ENCODE peak calls at places on chromosomes 13 and 19, in seven cellular contexts. N is left lung, R is ascending aorta, A is adrenal gland, W is MM.1S, B is breast epithelium, T is fibroblast of lung. Z is an unnamed sample.

GRCh38 chr19:54436031-54436523 is 12.9 kb upstream of the LENG8 start:
- DNase-seq in N (no peak), R (no peak), A (no peak), W (no peak), B (no peak), T (no peak), Z (peak)

GRCh38 chr19:55228403-55229031 is at the start of gene TMEM86B:
- DNase-seq in N (no peak), R (no peak), A (no peak), W (no peak), B (no peak), T (no peak), Z (no peak)

GRCh38 chr13:30334663-30335386 is 27.5 kb upstream of the KATNAL1 start:
- DNase-seq in N (no peak), R (no peak), A (no peak), W (no peak), B (no peak), T (no peak), Z (no peak)

GRCh38 chr19:30123109-30123508 is 181.1 kb downstream of the URI1 start:
- DNase-seq in N (no peak), R (no peak), A (no peak), W (no peak), B (no peak), T (no peak), Z (no peak)

GRCh38 chr19:16252459-16253205 is 54.9 kb downstream of the AP1M1 start:
- DNase-seq in N (peak), R (no peak), A (peak), W (no peak), B (no peak), T (no peak), Z (peak)

GRCh38 chr13:64470751-64471150 is 2759.4 kb downstream of the PCDH9 start:
- DNase-seq in N (no peak), R (no peak), A (no peak), W (no peak), B (no peak), T (no peak), Z (no peak)

GRCh38 chr13:33453911-33454310 is 168.4 kb upstream of the STARD13 start:
- DNase-seq in N (no peak), R (no peak), A (no peak), W (no peak), B (no peak), T (no peak), Z (no peak)

GRCh38 chr13:32125221-32125621 is 93.6 kb downstream of the FRY start:
- DNase-seq in N (no peak), R (no peak), A (no peak), W (no peak), B (no peak), T (peak), Z (no peak)

GRCh38 chr19:34712606-34713261 is 21.3 kb upstream of the ZNF181 start:
- DNase-seq in N (no peak), R (no peak), A (peak), W (peak), B (no peak), T (peak), Z (peak)

GRCh38 chr19:15249560-15249874 is 17.3 kb upstream of the EPHX3 start:
- DNase-seq in N (no peak), R (no peak), A (no peak), W (no peak), B (no peak), T (no peak), Z (no peak)

GRCh38 chr13:20940083-20940482 is 37.5 kb upstream of the XPO4 start:
- DNase-seq in N (no peak), R (no peak), A (no peak), W (no peak), B (no peak), T (peak), Z (no peak)

GRCh38 chr19:8454218-8454617 is 9.4 kb downstream of the HNRNPM start:
- DNase-seq in N (no peak), R (no peak), A (no peak), W (no peak), B (no peak), T (no peak), Z (no peak)

GRCh38 chr13:57438072-57438471 is 193.5 kb upstream of the PCDH17 start:
- DNase-seq in N (no peak), R (no peak), A (no peak), W (no peak), B (no peak), T (no peak), Z (no peak)

GRCh38 chr13:107518780-107519179 is 696.6 kb downstream of the LIG4 start:
- DNase-seq in N (no peak), R (no peak), A (no peak), W (no peak), B (no peak), T (peak), Z (no peak)

GRCh38 chr13:100203696-100204367 is 114.9 kb downstream of the PCCA start:
- DNase-seq in N (no peak), R (no peak), A (no peak), W (peak), B (no peak), T (peak), Z (no peak)

GRCh38 chr13:106874308-106874707 is 306.4 kb upstream of the ARGLU1 start:
- DNase-seq in N (no peak), R (no peak), A (no peak), W (no peak), B (no peak), T (no peak), Z (no peak)

GRCh38 chr13:58619396-58620113 is 988.0 kb downstream of the PCDH17 start:
- DNase-seq in N (no peak), R (no peak), A (no peak), W (peak), B (no peak), T (no peak), Z (no peak)

GRCh38 chr19:54029930-54030490 is 33.7 kb downstream of the VSTM1 start:
- DNase-seq in N (peak), R (no peak), A (peak), W (peak), B (no peak), T (peak), Z (peak)

GRCh38 chr19:55175117-55175867 is 4.8 kb downstream of the SYT5 start:
- DNase-seq in N (no peak), R (no peak), A (no peak), W (no peak), B (no peak), T (no peak), Z (no peak)

GRCh38 chr19:40827386-40828247 is 22.6 kb downstream of the CYP2A6 start:
- DNase-seq in N (no peak), R (no peak), A (no peak), W (no peak), B (no peak), T (no peak), Z (no peak)

GRCh38 chr13:41199526-41199925 is 5.2 kb upstream of the KBTBD7 start:
- DNase-seq in N (no peak), R (no peak), A (no peak), W (no peak), B (no peak), T (no peak), Z (no peak)

GRCh38 chr13:110953833-110954532 is 39.1 kb upstream of the ANKRD10 start:
- DNase-seq in N (no peak), R (no peak), A (no peak), W (no peak), B (no peak), T (no peak), Z (no peak)

GRCh38 chr13:112839347-112840105 is 129.5 kb upstream of the MCF2L start:
- DNase-seq in N (no peak), R (no peak), A (peak), W (no peak), B (no peak), T (peak), Z (no peak)

GRCh38 chr19:2043864-2044708 is 7.0 kb downstream of the MKNK2 start:
- DNase-seq in N (no peak), R (no peak), A (no peak), W (no peak), B (no peak), T (no peak), Z (no peak)

GRCh38 chr13:60765700-60766411 is 368.8 kb downstream of the TDRD3 start:
- DNase-seq in N (peak), R (no peak), A (no peak), W (no peak), B (no peak), T (no peak), Z (no peak)

GRCh38 chr19:7885818-7886217 is 2.5 kb upstream of the LRRC8E start:
- DNase-seq in N (no peak), R (no peak), A (no peak), W (no peak), B (no peak), T (no peak), Z (no peak)

GRCh38 chr19:58558623-58559274 is 338 bp upstream of the UBE2M start:
- DNase-seq in N (peak), R (peak), A (peak), W (peak), B (peak), T (peak), Z (no peak)

GRCh38 chr19:2661615-2662014 is 40.9 kb downstream of the GNG7 start:
- DNase-seq in N (no peak), R (no peak), A (no peak), W (no peak), B (no peak), T (no peak), Z (no peak)

GRCh38 chr19:58052256-58052655 is 6.8 kb upstream of the ZNF135 start:
- DNase-seq in N (no peak), R (no peak), A (no peak), W (no peak), B (no peak), T (no peak), Z (no peak)

GRCh38 chr19:19822148-19822429 is 539 bp upstream of the ZNF506 start:
- DNase-seq in N (no peak), R (no peak), A (no peak), W (no peak), B (no peak), T (no peak), Z (no peak)

DNA sequence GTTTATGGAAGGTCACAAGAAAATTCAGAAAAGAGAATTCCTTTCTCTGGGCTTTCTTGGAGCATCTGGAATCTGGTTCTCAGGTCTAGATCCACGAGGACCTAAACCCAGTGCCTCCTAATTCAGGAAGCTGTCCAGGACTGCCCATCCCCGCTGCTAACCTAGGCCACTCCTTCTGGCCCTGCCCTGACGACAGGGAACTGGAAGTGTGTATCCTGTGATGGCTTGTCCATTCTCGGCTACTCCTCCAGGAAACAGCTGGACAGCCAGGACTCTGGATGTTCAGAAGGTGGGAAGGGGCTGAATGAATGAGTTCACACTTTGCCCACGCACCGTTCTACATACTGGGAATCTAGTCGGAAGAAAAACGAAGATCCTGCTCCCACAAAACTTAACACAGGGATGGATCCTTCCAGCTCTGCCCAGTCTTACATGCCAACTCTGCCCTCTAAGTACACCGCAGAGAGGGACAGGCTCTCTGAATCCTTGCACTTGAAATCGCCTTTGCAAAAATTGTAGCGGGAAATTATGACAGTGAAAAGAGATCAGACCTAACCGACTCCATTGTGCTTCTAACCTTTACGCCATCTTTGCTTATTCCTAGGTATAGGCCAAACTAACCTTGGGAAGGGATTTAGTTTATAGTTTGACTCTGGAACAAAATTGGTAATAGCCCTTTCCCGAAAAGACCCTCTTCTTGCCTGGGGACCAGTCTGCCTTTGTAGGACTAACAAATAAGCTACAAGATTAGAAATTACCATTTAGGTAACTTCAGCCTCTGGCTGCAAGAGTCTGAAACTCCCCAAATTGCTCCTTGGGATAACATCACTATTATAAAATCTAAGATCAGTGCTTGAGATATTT is 1.8 kb downstream of the LSM4 start:
- DNase-seq in N (peak), R (no peak), A (no peak), W (no peak), B (no peak), T (no peak), Z (no peak)
- H3K27ac ChIP-seq in N (peak), R (no peak), A (no peak), W (no peak), B (peak), T (peak), Z (no peak)

DNA sequence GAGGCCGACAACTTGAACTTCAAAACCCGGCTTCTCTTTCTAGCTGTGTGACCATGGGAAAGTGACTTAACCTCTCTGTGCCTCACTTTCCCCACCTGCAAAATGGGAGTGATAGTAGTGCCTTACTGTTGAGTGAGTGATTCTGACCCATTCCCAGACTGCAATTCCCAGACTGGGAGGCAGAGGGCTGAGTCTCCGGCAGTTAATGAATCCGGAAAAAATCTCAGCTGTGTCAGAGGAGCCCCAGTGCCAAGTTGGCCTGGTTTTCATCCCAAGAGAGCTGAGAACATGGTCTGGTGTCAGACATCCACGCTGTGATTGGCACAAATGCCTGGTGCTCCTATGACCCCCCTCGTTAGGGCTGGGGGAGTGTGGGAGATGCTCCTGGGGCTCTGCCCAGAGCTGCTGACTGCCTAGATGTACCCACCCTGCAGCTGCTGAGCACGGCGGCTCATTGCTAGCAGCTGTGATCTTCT is 50.0 kb downstream of the PIN1 start:
- DNase-seq in N (no peak), R (peak), A (peak), W (no peak), B (no peak), T (peak), Z (no peak)
- H3K27ac ChIP-seq in N (no peak), R (no peak), A (no peak), W (no peak), B (no peak), T (no peak), Z (no peak)

DNA sequence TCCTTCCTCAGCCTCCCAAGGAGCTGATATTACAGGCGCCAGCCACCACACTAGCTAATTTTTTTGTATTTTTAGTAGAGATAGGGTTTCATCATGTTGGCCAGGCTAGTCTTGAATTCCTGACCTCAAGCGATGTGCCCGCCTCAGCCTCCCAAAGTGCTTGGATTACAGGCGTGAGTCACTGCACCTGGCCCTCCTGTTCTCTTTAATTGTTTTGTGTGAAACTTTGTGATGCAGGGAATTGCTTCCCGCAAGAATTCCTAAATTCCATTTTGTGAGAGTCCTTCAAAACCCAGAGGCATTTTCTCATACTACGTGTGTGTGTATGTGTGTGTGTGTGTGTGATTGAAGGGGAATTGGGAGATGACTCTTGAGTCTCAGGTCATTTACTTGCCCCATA is 65.0 kb upstream of the ZNF835 start:
- DNase-seq in N (no peak), R (no peak), A (no peak), W (no peak), B (no peak), T (no peak), Z (no peak)
- H3K27ac ChIP-seq in N (no peak), R (no peak), A (no peak), W (no peak), B (no peak), T (no peak), Z (no peak)

DNA sequence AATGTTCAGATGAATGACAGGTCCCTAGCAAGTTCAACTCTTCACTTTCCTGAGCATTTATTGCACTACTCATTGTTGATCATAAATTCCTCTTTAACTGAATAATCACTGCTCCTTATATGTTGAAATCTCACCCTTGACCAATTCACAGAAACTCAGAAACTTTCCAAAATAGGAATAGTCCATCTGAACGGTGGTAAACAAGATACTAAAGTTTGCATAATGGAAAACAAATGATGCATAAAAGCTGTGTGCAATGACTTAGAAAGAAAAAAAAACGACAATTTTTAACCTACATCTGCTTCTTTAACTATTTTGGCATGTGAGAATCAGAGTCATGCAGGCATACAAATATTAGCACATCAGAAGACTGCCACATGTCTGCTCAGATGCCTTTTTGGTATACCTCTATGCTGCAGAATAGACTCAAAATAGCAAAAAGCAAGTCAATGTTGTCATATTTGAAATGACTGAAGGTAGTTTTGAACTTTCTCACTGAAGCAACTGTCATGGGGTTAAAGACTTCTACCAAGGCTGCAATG is 34.8 kb downstream of the SLC10A2 start:
- DNase-seq in N (no peak), R (no peak), A (no peak), W (no peak), B (no peak), T (no peak), Z (no peak)
- H3K27ac ChIP-seq in N (no peak), R (no peak), A (no peak), W (no peak), B (no peak), T (no peak), Z (no peak)

GRCh38 chr13:78780708-78781107 is 121.8 kb upstream of the OBI1 start:
- DNase-seq in N (no peak), R (no peak), A (no peak), W (no peak), B (no peak), T (no peak), Z (no peak)

GRCh38 chr13:78785764-78786163 is 126.8 kb upstream of the OBI1 start:
- DNase-seq in N (no peak), R (no peak), A (no peak), W (peak), B (no peak), T (no peak), Z (no peak)

GRCh38 chr13:78784017-78784745 is 125.2 kb upstream of the OBI1 start:
- DNase-seq in N (no peak), R (no peak), A (no peak), W (no peak), B (no peak), T (no peak), Z (no peak)

GRCh38 chr13:78787189-78787588 is 128.2 kb upstream of the OBI1 start:
- DNase-seq in N (no peak), R (no peak), A (no peak), W (no peak), B (no peak), T (peak), Z (no peak)

DNA sequence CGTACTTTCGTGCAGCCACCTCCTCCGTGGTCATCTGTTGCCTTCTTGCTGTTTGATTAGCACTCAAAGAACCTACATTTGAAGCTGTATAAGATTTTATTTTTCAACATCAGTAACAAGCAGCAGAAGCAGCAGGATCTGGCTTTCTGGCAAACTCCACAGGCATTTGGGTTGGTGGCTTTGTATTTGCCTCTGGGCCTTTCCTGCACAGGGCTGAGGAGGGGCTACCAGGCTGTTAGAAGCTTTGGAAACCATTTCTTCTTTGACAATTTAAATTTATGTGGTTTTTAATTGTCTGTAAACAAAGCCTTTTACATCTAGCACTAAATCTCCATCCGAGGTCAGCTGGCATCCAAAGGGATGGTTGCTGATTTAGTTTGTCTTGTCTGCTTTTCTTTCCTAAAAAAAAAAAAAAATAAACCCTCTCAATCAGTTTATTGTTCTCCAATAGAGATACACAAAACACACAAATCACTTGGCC is 127.5 kb upstream of the OBI1 start:
- DNase-seq in N (no peak), R (no peak), A (no peak), W (no peak), B (no peak), T (no peak), Z (no peak)
- H3K27ac ChIP-seq in N (no peak), R (no peak), A (no peak), W (peak), B (no peak), T (no peak), Z (no peak)

GRCh38 chr19:10116866-10117616 is 2.7 kb downstream of the EIF3G start:
- DNase-seq in N (no peak), R (no peak), A (no peak), W (no peak), B (no peak), T (no peak), Z (no peak)
- H3K27ac ChIP-seq in N (no peak), R (no peak), A (no peak), W (no peak), B (no peak), T (no peak), Z (no peak)

DNA sequence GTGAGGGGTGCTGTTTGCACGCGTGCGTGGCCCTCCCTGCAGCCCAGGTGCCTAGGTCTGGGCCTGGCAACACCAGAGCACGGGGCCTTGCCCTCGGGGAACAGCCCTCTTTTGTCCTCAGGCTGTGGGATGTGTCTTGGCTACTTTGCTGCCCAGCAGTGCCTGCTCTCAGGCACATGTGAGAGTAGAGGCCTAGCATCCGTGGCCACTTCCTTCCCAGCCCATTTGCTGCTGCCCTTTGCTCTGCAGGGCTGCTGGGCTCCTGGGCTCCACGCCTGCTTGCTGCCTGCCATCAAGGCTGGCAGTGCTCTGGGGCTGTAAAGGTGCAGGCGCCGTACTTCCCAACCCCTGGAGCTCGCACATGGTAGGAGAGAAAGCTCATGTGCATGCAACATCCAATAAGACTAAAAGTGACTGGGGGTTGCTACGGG is 46.6 kb downstream of the CAPN12 start:
- DNase-seq in N (no peak), R (no peak), A (no peak), W (no peak), B (no peak), T (no peak), Z (no peak)
- H3K27ac ChIP-seq in N (no peak), R (peak), A (no peak), W (no peak), B (peak), T (no peak), Z (peak)

Z was measured in substantia nigra.